ENCODE peak calls at places on chromosomes 16 and 17, in eight cellular contexts. Y, Z, C, G, M, A, Q and K are unnamed samples.

GRCh38 chr16:54402270-54402669 is 115.7 kb upstream of the IRX3 start:
- DNase-seq in Z (no peak), Y (no peak), A (no peak), G (no peak), M (no peak), Q (no peak), C (no peak), K (no peak)

GRCh38 chr16:6482861-6483530 is 849.6 kb upstream of the RBFOX1 start:
- DNase-seq in G (no peak), Z (peak; percentile 11), Y (no peak), C (no peak), A (no peak), Q (no peak), M (no peak), K (no peak)

GRCh38 chr17:70675070-70675590 is 505.8 kb downstream of the KCNJ2 start:
- DNase-seq in Q (no peak), C (no peak), Y (no peak), A (no peak), G (no peak), M (no peak), Z (no peak), K (no peak)

GRCh38 chr16:31876955-31877828 is 3.6 kb downstream of the ZNF267 start:
- DNase-seq in Y (no peak), M (peak; percentile 80), C (no peak), A (no peak), Z (no peak), G (peak; percentile 90), Q (no peak), K (no peak)

GRCh38 chr17:511833-512251 is 159.2 kb upstream of the RPH3AL start:
- DNase-seq in C (no peak), Z (peak; percentile 15), A (no peak), Q (no peak), Y (no peak), G (no peak), M (no peak), K (no peak)

GRCh38 chr16:48535831-48536599 is 74.0 kb downstream of the N4BP1 start:
- DNase-seq in Z (peak; percentile 36), C (no peak), Y (no peak), Q (peak; percentile 72), G (peak; percentile 74), M (no peak), A (no peak), K (no peak)

GRCh38 chr17:42846594-42847280 is 2.4 kb downstream of the AOC2 start:
- DNase-seq in M (no peak), C (no peak), Z (no peak), Q (peak; percentile 79), Y (no peak), A (no peak), G (peak; percentile 57), K (no peak)

GRCh38 chr17:83203472-83204221 is 124.2 kb downstream of the METRNL start:
- DNase-seq in Y (no peak), Q (peak; percentile 54), M (no peak), Z (no peak), G (no peak), C (no peak), A (no peak), K (no peak)

GRCh38 chr17:5619088-5619740 is 34.9 kb upstream of the NLRP1 start:
- DNase-seq in Y (no peak), A (no peak), G (no peak), Z (no peak), Q (no peak), M (no peak), C (no peak), K (no peak)

GRCh38 chr16:84537431-84538151 is 33.1 kb upstream of the MEAK7 start:
- DNase-seq in M (no peak), Z (no peak), G (no peak), A (no peak), Y (no peak), C (no peak), Q (peak; percentile 65), K (no peak)

GRCh38 chr17:38510424-38511125 is 82.3 kb downstream of the ARHGAP23 start:
- DNase-seq in G (peak; percentile 41), M (no peak), Y (no peak), C (no peak), A (peak; percentile 27), Q (no peak), Z (peak; percentile 82), K (no peak)

GRCh38 chr17:17403899-17404576 is 72.8 kb upstream of the MED9 start:
- DNase-seq in G (no peak), A (no peak), Z (no peak), C (no peak), Y (no peak), Q (no peak), M (no peak), K (no peak)

GRCh38 chr16:89023621-89024511 is 46.9 kb upstream of the CBFA2T3 start:
- DNase-seq in Y (no peak), C (no peak), Q (no peak), Z (no peak), A (no peak), M (no peak), G (no peak), K (no peak)

GRCh38 chr17:58219007-58219788 is at the start of gene MKS1:
- DNase-seq in M (peak; percentile 97), Z (peak; percentile 95), Y (peak; percentile 71), Q (peak; percentile 98), C (peak; percentile 95), G (peak; percentile 93), A (peak; percentile 96), K (peak; percentile 97)
- H3K4me3 ChIP-seq in M (peak within 1 kb of the TSS; percentile 92), Z (peak within 1 kb of the TSS; percentile 86), Y (peak within 1 kb of the TSS; percentile 84), Q (peak within 1 kb of the TSS; percentile 72), C (peak within 1 kb of the TSS; percentile 85), G (peak within 1 kb of the TSS; percentile 87), A (peak within 1 kb of the TSS; percentile 63), K (peak within 1 kb of the TSS; percentile 67)

DNA sequence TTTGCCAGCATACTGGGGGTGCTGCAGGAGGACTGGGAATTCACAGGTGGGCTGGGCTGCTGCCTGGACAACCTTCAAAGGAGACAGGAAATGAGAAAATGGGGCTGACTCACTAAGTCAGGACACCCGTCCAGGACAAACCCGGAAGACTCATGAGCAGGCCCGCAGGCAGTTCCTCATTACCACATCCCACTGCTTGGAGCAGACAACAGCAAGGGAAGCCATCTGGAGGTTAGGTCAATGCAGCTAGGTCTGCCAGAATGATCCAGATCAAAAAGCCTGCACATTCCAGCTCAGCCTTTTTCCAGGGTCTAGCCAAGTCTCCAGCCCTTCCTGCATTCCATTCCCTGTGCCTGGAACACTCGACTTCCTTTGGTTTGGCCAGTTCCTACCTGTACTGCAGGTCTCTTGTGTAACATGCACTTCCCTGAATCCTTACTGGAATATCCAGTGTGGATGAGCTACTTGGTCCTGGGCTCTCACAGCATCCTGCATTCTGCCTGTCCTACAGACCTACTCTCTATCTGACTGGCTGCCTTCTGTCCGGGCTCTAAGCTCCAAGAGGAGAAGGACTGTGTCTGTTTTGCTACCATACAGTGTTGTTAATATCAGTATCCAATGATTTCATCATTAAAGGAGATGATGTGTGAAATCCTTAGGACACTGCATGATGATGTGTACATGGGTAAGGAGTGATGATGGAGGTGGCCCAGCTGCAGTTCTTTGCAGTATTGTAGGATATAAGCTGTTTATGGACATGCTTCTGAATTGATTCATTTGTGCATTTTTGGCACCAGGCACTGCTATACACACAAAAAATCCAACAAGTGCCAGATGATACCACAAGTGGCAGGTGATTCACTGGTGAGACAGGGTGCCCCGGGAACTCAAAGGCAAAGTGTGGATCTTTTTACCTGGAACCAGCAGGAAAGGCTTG is 536.7 kb upstream of the CDH11 start:
- DNase-seq in Z (peak; percentile 13), A (peak; percentile 76), C (no peak), Y (no peak), M (peak; percentile 95), Q (peak; percentile 58), G (peak; percentile 85), K (no peak)
- H3K4me3 ChIP-seq in Z (no peak overlapping the region), A (no peak overlapping the region), C (no peak overlapping the region), Y (no peak overlapping the region), M (peak overlapping the region; percentile 51), Q (no peak overlapping the region), G (no peak overlapping the region), K (no peak overlapping the region)

GRCh38 chr17:48570325-48571023 is 7.7 kb downstream of the HOXB4 start:
- DNase-seq in G (no peak), C (no peak), Z (no peak), Q (no peak), A (no peak), M (no peak), Y (no peak), K (no peak)

GRCh38 chr17:48571826-48572417 is 6.2 kb downstream of the HOXB4 start:
- DNase-seq in G (no peak), Z (no peak), M (no peak), Y (no peak), C (no peak), Q (no peak), A (no peak), K (no peak)

GRCh38 chr17:48569676-48570324 is 8.3 kb downstream of the HOXB4 start:
- DNase-seq in A (no peak), C (no peak), Y (no peak), G (no peak), Q (no peak), M (no peak), Z (no peak), K (no peak)

GRCh38 chr17:48568499-48569259 is 9.5 kb downstream of the HOXB4 start:
- DNase-seq in C (no peak), A (peak; percentile 52), M (no peak), Y (no peak), G (no peak), Q (no peak), Z (no peak), K (no peak)

DNA sequence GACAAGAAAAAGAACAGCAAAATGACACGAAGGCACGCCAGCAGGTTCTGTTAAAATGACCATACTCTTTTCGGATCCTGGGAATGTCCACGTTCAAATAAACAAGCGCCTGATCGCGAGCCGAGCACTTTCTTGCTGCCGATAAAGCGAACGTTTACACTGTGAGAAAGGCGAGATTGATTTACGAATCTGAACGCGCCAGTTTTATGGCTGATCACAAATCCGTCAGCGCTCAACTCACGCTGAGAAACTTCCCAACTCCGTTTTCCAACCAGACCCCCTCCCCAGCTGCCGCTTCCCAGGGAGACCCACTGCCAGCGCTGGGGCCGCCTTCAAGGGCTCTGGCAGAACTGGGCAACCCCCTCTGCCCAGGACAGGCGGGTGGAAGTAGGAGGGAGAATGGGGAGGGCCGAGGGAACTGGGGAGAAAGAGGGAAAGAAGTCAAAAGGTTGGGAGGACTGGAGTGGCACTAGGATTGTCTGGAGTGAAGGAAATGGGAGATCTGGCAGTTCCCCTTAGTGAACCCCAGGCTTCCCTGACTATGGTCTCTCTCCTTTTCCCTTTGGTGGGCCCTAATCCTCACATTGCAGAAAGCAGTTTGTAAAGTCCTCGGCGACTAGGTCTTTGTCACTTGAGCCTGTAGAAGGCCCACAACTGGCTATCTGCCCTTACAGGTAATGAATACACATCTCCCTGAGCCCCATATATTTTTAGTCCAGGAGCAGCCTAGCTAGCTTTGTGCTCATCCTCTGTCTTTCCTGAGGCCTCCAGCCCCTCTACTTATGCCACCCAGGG is 6.9 kb downstream of the HOXB4 start:
- DNase-seq in Y (no peak), C (no peak), Z (no peak), G (no peak), Q (no peak), A (no peak), M (no peak), K (no peak)
- H3K4me3 ChIP-seq in Y (peak overlapping the region; percentile 64), C (no peak overlapping the region), Z (no peak overlapping the region), G (no peak overlapping the region), Q (no peak overlapping the region), A (no peak overlapping the region), M (no peak overlapping the region), K (peak overlapping the region; percentile 90)

DNA sequence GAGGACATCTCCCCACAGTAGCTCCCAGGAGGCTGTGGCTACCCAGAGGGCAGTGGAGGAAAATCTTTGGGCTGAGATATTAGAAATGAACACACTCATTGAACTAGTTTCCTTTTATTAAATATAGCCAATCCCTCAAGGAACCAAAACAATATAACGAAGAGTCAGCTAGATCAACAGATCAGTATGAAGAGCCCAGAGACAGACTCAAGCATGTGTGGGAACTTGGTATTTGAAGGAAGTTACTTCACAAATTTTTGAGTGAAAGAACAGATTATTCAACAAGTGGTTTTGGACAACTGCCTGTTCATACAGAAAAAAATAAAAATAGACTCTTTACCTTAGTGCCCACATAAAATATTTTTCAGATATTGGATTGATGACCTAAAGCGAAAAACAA is 183.6 kb upstream of the PMFBP1 start:
- DNase-seq in C (no peak), G (peak; percentile 70), Y (no peak), M (no peak), A (no peak), Z (no peak), Q (no peak), K (no peak)
- H3K4me3 ChIP-seq in C (no peak overlapping the region), G (no peak overlapping the region), Y (no peak overlapping the region), M (no peak overlapping the region), A (no peak overlapping the region), Z (no peak overlapping the region), Q (no peak overlapping the region), K (no peak overlapping the region)